ENCODE peak calls at places on chromosome 19, in six cellular contexts. M is SJSA1; J is SJCRH30; S is CD8-positive, alpha-beta memory T cell; U is aorta; I is dorsolateral prefrontal cortex. T is an unnamed sample. For H3K27me3, the result is how much of the 10 kb centered on the place peaks cover.

GRCh38 chr19:14418743-14419037 is 451 bp downstream of the DDX39A start:
- DNase-seq in M (no peak), U (no peak), J (no peak), S (no peak), I (no peak), T (no peak)

GRCh38 chr19:16594681-16595091 is 22.5 kb upstream of the SLC35E1 start:
- DNase-seq in I (no peak), U (no peak), M (no peak), J (no peak), S (peak), T (no peak)

GRCh38 chr19:16373539-16373938 is 48.9 kb downstream of the KLF2 start:
- DNase-seq in J (no peak), I (no peak), S (no peak), U (no peak), M (peak), T (no peak)

GRCh38 chr19:29666634-29667389 is 1.6 kb downstream of the PLEKHF1 start:
- DNase-seq in I (no peak), M (no peak), J (peak), S (no peak), U (no peak), T (peak)

GRCh38 chr19:35899547-35900214 is 659 bp downstream of the NFKBID start:
- DNase-seq in I (peak), S (peak), M (peak), U (peak), J (peak), T (peak)

GRCh38 chr19:6739884-6740588 is 556 bp downstream of the TRIP10 start:
- DNase-seq in M (no peak), J (peak), U (no peak), I (no peak), S (no peak), T (peak)

GRCh38 chr19:19782783-19783182 is 38.8 kb downstream of the ZNF506 start:
- DNase-seq in S (no peak), U (no peak), J (no peak), M (no peak), I (no peak), T (no peak)

GRCh38 chr19:29624489-29625210 is 18.6 kb downstream of the POP4 start:
- DNase-seq in S (peak), I (no peak), J (no peak), U (peak), M (no peak), T (peak)

GRCh38 chr19:50300814-50301606 is 28.2 kb downstream of the KCNC3 start:
- DNase-seq in M (no peak), J (no peak), I (no peak), U (peak), S (no peak), T (no peak)

GRCh38 chr19:989381-990081 is 5.4 kb downstream of the WDR18 start:
- DNase-seq in J (no peak), I (no peak), U (no peak), S (peak), M (no peak), T (peak)

GRCh38 chr19:52688335-52688734 is 46.5 kb downstream of the ZNF611 start:
- DNase-seq in M (no peak), S (no peak), J (no peak), U (no peak), I (no peak), T (no peak)
- H3K4me3 ChIP-seq in M (no peak), S (no peak), J (no peak), U (no peak), I (no peak), T (no peak)

DNA sequence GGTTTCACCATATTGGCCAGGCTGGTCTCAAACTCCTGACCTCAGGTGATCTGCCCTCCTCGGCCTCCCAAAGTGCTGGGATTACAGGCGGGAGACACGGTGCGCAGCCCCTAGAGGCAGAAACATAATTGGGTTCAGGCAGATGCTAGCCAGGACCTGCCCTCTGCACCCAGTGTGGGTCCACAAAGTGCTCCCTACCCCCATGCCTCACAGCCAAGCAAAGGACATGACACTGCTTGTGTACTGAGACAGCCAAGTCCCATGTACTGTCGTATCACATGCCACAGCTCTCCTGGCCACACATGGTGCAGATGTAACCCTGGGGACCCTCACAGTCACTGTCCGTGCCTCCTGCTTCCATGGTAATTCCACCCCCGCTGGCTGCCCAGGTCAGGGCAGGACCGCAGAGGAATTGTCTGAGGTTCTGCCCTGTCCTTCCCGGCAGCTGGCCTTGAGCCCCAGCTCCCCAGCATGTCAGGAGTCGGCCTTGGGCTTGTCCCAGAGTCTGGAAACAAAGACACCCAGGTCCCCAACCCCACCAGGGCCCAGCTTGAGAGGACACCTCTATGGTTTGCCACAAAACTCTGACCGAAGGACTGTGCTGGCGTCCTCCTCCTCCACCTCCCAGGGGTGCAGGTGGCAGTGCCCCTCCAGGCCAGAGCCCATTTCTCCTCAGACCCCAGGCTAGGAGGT is 7.6 kb downstream of the PRR36 start:
- DNase-seq in M (no peak), S (no peak), I (no peak), U (no peak), J (no peak), T (peak)
- H3K27me3 ChIP-seq in M (under half), S (under half), I (under half), U (under half), J (under half), T (half or more)

DNA sequence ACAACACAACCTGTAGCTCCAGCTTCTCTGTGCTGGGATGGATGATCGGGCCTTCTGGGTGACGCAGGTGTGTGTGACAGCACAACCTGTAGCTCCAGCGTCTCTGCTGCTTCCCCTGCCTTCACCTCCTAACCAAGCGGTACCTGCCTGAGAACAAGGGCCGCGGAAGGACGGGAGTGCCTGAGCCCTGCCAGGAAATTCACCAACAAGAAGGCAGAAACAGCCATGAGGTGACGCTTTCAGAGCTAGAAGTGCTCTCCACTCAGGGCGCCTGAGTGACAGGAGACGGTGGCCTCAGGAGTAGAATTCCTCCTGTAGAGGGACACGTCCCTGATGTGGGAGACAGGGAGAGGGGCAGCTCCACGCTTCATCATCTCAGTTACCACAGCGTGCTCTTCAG is 17.4 kb downstream of the ZNF331 start:
- DNase-seq in U (no peak), M (no peak), J (no peak), S (no peak), I (no peak), T (no peak)
- H3K4me3 ChIP-seq in U (no peak), M (no peak), J (no peak), S (peak), I (peak), T (no peak)

GRCh38 chr19:40129425-40129824 is 38.7 kb upstream of the ZNF780A start:
- DNase-seq in M (no peak), S (no peak), J (no peak), I (no peak), U (no peak), T (no peak)
- H3K27me3 ChIP-seq in M (under half), S (under half), J (under half), I (under half), U (under half), T (under half)

GRCh38 chr19:11364935-11365334 is 9.5 kb upstream of the SWSAP1 start:
- DNase-seq in J (no peak), U (no peak), I (peak), M (no peak), S (no peak), T (peak)
- H3K4me3 ChIP-seq in J (no peak), U (no peak), I (no peak), M (no peak), S (no peak), T (no peak)

DNA sequence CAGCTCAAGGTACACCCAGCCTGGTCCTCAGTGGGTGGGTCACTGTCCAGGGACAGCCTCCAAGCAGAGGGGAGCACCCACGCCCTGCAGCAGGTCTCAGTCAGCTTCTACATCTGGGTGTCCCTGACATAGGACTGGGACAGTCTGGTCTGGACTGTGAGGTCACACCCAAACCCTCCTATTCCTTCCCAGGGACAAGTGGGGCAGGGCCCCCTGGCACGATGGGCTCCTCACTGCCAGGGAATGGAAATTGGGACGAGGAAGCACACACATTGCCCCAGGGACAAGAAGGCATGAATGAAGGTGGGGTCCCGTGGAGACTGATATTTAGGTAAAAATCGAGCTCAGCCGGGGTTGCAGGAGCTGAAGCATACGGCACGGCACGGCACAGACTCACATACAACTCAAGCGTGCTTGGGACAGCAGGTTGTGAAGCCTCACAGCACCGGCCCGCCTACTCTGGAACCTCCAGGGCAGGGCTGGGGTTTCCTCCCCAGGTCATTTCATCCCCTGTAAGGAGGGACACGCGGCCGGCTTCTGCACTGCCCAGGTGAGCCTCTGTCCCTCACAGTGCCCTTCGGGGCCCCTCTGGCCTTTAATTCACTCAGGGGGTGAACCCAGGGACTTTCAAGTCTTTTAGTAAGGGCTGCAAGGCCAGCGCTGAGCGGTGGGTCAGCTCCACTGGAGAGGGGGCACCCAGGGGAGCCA is 3.5 kb downstream of the PNMA8B start:
- DNase-seq in S (no peak), U (peak), I (no peak), M (no peak), J (no peak), T (peak)
- H3K27me3 ChIP-seq in S (half or more), U (under half), I (under half), M (under half), J (under half), T (half or more)

DNA sequence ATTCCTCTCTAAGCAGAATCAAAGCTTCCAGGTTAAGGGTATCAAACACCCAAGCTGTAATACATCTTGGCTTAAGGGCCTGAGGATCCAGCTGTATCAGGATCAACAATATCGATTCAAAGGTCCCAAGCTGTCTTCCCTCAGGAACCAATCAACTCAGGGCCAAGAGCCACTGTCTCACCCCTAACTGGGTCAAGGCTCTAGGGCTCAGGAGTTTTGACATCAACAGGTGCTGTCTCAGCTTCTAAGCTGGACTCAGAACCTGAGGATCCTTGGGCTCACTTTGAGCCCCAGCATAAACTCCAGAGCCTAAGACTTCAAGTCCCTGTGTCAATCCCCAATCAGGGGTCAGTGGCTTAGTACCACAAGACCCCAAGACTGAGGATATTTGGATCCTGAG is 917 bp downstream of the FBXW9 start:
- DNase-seq in S (no peak), U (no peak), J (no peak), M (no peak), I (no peak), T (no peak)
- H3K4me3 ChIP-seq in S (peak), U (no peak), J (peak), M (peak), I (peak), T (peak)